ENCODE peak calls at places on chromosomes 12 and 14, in eight cellular contexts. One of them, this sample, is unnamed.

GRCh38 chr12:110907583-110907982 is 12.8 kb downstream of the MYL2 start:
- DNase-seq in T-helper 2 cell: no peak
- DNase-seq in hepatic stellate cell: no peak
- DNase-seq in NCI-H510A treated with DMSO at 0.1 percent for 48 hours: no peak
- DNase-seq in activated CD4-positive, CD25-positive, alpha-beta regulatory T cell: no peak
- DNase-seq in breast epithelium: no peak
- DNase-seq in EH: no peak
- DNase-seq in T-helper 17 cell: no peak
- DNase-seq in this sample: no peak

GRCh38 chr12:65740873-65741600 is 83.2 kb upstream of the HMGA2 start:
- DNase-seq in T-helper 2 cell: no peak
- DNase-seq in hepatic stellate cell: peak
- DNase-seq in NCI-H510A treated with DMSO at 0.1 percent for 48 hours: peak
- DNase-seq in activated CD4-positive, CD25-positive, alpha-beta regulatory T cell: no peak
- DNase-seq in breast epithelium: peak
- DNase-seq in EH: peak
- DNase-seq in T-helper 17 cell: no peak
- DNase-seq in this sample: peak

GRCh38 chr14:34699873-34700621 is 14.3 kb downstream of the CFL2 start:
- DNase-seq in T-helper 2 cell: no peak
- DNase-seq in hepatic stellate cell: peak
- DNase-seq in NCI-H510A treated with DMSO at 0.1 percent for 48 hours: peak
- DNase-seq in activated CD4-positive, CD25-positive, alpha-beta regulatory T cell: no peak
- DNase-seq in breast epithelium: no peak
- DNase-seq in EH: peak
- DNase-seq in T-helper 17 cell: no peak
- DNase-seq in this sample: no peak

GRCh38 chr14:67359319-67359774 is 257 bp downstream of the ATP6V1D start:
- DNase-seq in T-helper 2 cell: no peak
- DNase-seq in hepatic stellate cell: peak
- DNase-seq in NCI-H510A treated with DMSO at 0.1 percent for 48 hours: no peak
- DNase-seq in activated CD4-positive, CD25-positive, alpha-beta regulatory T cell: no peak
- DNase-seq in breast epithelium: no peak
- DNase-seq in EH: peak
- DNase-seq in T-helper 17 cell: no peak
- DNase-seq in this sample: peak

GRCh38 chr12:5626146-5626545 is 194.2 kb downstream of the NTF3 start:
- DNase-seq in T-helper 2 cell: no peak
- DNase-seq in hepatic stellate cell: no peak
- DNase-seq in NCI-H510A treated with DMSO at 0.1 percent for 48 hours: no peak
- DNase-seq in activated CD4-positive, CD25-positive, alpha-beta regulatory T cell: no peak
- DNase-seq in breast epithelium: no peak
- DNase-seq in EH: no peak
- DNase-seq in T-helper 17 cell: no peak
- DNase-seq in this sample: no peak

GRCh38 chr14:46048127-46048526 is 603.5 kb downstream of the RPL10L start:
- DNase-seq in T-helper 2 cell: no peak
- DNase-seq in hepatic stellate cell: peak
- DNase-seq in NCI-H510A treated with DMSO at 0.1 percent for 48 hours: no peak
- DNase-seq in activated CD4-positive, CD25-positive, alpha-beta regulatory T cell: no peak
- DNase-seq in breast epithelium: no peak
- DNase-seq in EH: peak
- DNase-seq in T-helper 17 cell: no peak
- DNase-seq in this sample: no peak

GRCh38 chr14:91568626-91569025 is 58.5 kb upstream of the PPP4R3A start:
- DNase-seq in T-helper 2 cell: no peak
- DNase-seq in hepatic stellate cell: no peak
- DNase-seq in NCI-H510A treated with DMSO at 0.1 percent for 48 hours: no peak
- DNase-seq in activated CD4-positive, CD25-positive, alpha-beta regulatory T cell: no peak
- DNase-seq in breast epithelium: no peak
- DNase-seq in EH: no peak
- DNase-seq in T-helper 17 cell: no peak
- DNase-seq in this sample: no peak

GRCh38 chr12:22459872-22460490 is 84.4 kb downstream of the C2CD5 start:
- DNase-seq in T-helper 2 cell: no peak
- DNase-seq in hepatic stellate cell: no peak
- DNase-seq in NCI-H510A treated with DMSO at 0.1 percent for 48 hours: peak
- DNase-seq in activated CD4-positive, CD25-positive, alpha-beta regulatory T cell: no peak
- DNase-seq in breast epithelium: no peak
- DNase-seq in EH: peak
- DNase-seq in T-helper 17 cell: no peak
- DNase-seq in this sample: peak

GRCh38 chr14:49586673-49587460 is 687 bp upstream of the RPS29 start:
- DNase-seq in T-helper 2 cell: no peak
- DNase-seq in hepatic stellate cell: peak
- DNase-seq in NCI-H510A treated with DMSO at 0.1 percent for 48 hours: peak
- DNase-seq in activated CD4-positive, CD25-positive, alpha-beta regulatory T cell: no peak
- DNase-seq in breast epithelium: no peak
- DNase-seq in EH: peak
- DNase-seq in T-helper 17 cell: peak
- DNase-seq in this sample: no peak

GRCh38 chr12:131458931-131459575 is 251.8 kb upstream of the SFSWAP start:
- DNase-seq in T-helper 2 cell: no peak
- DNase-seq in hepatic stellate cell: no peak
- DNase-seq in NCI-H510A treated with DMSO at 0.1 percent for 48 hours: no peak
- DNase-seq in activated CD4-positive, CD25-positive, alpha-beta regulatory T cell: no peak
- DNase-seq in breast epithelium: no peak
- DNase-seq in EH: no peak
- DNase-seq in T-helper 17 cell: no peak
- DNase-seq in this sample: no peak

GRCh38 chr12:11758838-11759509 is 109.5 kb downstream of the ETV6 start:
- DNase-seq in T-helper 2 cell: no peak
- DNase-seq in hepatic stellate cell: peak
- DNase-seq in NCI-H510A treated with DMSO at 0.1 percent for 48 hours: no peak
- DNase-seq in activated CD4-positive, CD25-positive, alpha-beta regulatory T cell: no peak
- DNase-seq in breast epithelium: no peak
- DNase-seq in EH: peak
- DNase-seq in T-helper 17 cell: no peak
- DNase-seq in this sample: no peak

GRCh38 chr12:54415223-54415929 is 3.7 kb downstream of the ITGA5 start:
- DNase-seq in T-helper 2 cell: no peak
- DNase-seq in hepatic stellate cell: no peak
- DNase-seq in NCI-H510A treated with DMSO at 0.1 percent for 48 hours: no peak
- DNase-seq in activated CD4-positive, CD25-positive, alpha-beta regulatory T cell: no peak
- DNase-seq in breast epithelium: no peak
- DNase-seq in EH: no peak
- DNase-seq in T-helper 17 cell: no peak
- DNase-seq in this sample: no peak

GRCh38 chr12:50097952-50098351 is 5.9 kb upstream of the GPD1 start:
- DNase-seq in T-helper 2 cell: no peak
- DNase-seq in hepatic stellate cell: no peak
- DNase-seq in NCI-H510A treated with DMSO at 0.1 percent for 48 hours: no peak
- DNase-seq in activated CD4-positive, CD25-positive, alpha-beta regulatory T cell: no peak
- DNase-seq in breast epithelium: no peak
- DNase-seq in EH: no peak
- DNase-seq in T-helper 17 cell: no peak
- DNase-seq in this sample: no peak

GRCh38 chr12:66280573-66280972 is 21.7 kb upstream of the HELB start:
- DNase-seq in T-helper 2 cell: no peak
- DNase-seq in hepatic stellate cell: no peak
- DNase-seq in NCI-H510A treated with DMSO at 0.1 percent for 48 hours: no peak
- DNase-seq in activated CD4-positive, CD25-positive, alpha-beta regulatory T cell: no peak
- DNase-seq in breast epithelium: no peak
- DNase-seq in EH: no peak
- DNase-seq in T-helper 17 cell: no peak
- DNase-seq in this sample: no peak

GRCh38 chr14:102928412-102929348 is 6.2 kb downstream of the AMN start:
- DNase-seq in T-helper 2 cell: peak
- DNase-seq in hepatic stellate cell: no peak
- DNase-seq in NCI-H510A treated with DMSO at 0.1 percent for 48 hours: peak
- DNase-seq in activated CD4-positive, CD25-positive, alpha-beta regulatory T cell: peak
- DNase-seq in breast epithelium: peak
- DNase-seq in EH: peak
- DNase-seq in T-helper 17 cell: peak
- DNase-seq in this sample: peak

This sample was measured in CD8-positive, alpha-beta memory T cell.